ENCODE peak calls at places on chromosomes 12 and 14, in five cellular contexts. R is K562, S is H1, Q is A549, Z is GM12878. J is an unnamed sample.

GRCh38 chr12:646303-647038 is 16.8 kb downstream of the NINJ2 start:
- DNase-seq in R (no peak), S (no peak), Q (peak), Z (no peak), J (peak)

GRCh38 chr12:106170285-106170684 is 31.5 kb upstream of the NUAK1 start:
- DNase-seq in R (no peak), S (no peak), Q (peak), Z (no peak), J (no peak)

GRCh38 chr14:100871234-100872186 is 32.0 kb downstream of the RTL1 start:
- DNase-seq in R (peak), S (no peak), Q (peak), Z (no peak), J (peak)

GRCh38 chr12:23757541-23757962 is 191.9 kb downstream of the SOX5 start:
- DNase-seq in R (no peak), S (no peak), Q (no peak), Z (no peak), J (peak)

GRCh38 chr12:56719056-56719455 is 6.0 kb downstream of the NACA start:
- DNase-seq in R (no peak), S (no peak), Q (no peak), Z (no peak), J (no peak)

GRCh38 chr14:70645892-70646291 is 4.2 kb downstream of the TTC9 start:
- DNase-seq in R (no peak), S (no peak), Q (no peak), Z (no peak), J (no peak)

GRCh38 chr12:119780786-119781434 is 96.2 kb downstream of the CIT start:
- DNase-seq in R (peak), S (no peak), Q (peak), Z (no peak), J (peak)

GRCh38 chr14:37061697-37062096 is 110.7 kb downstream of the SLC25A21 start:
- DNase-seq in R (no peak), S (no peak), Q (no peak), Z (no peak), J (no peak)

GRCh38 chr14:77339407-77339806 is 18.6 kb downstream of the GSTZ1 start:
- DNase-seq in R (no peak), S (no peak), Q (no peak), Z (no peak), J (no peak)

GRCh38 chr12:25248137-25248536 is 2.6 kb downstream of the KRAS start:
- DNase-seq in R (no peak), S (no peak), Q (no peak), Z (no peak), J (no peak)

GRCh38 chr12:51974646-51975045 is 23.1 kb downstream of the ACVR1B start:
- DNase-seq in R (no peak), S (no peak), Q (no peak), Z (no peak), J (no peak)

GRCh38 chr14:50014809-50015208 is 101.6 kb downstream of the VCPKMT start:
- DNase-seq in R (no peak), S (no peak), Q (no peak), Z (no peak), J (no peak)

GRCh38 chr12:107917912-107918800 is 143.7 kb downstream of the ASCL4 start:
- DNase-seq in R (peak), S (peak), Q (peak), Z (no peak), J (peak)

GRCh38 chr12:57735198-57735855 is 3.2 kb downstream of the AGAP2 start:
- DNase-seq in R (no peak), S (no peak), Q (no peak), Z (no peak), J (peak)

GRCh38 chr12:94849411-94849976 is 154.0 kb downstream of the NDUFA12 start:
- DNase-seq in R (no peak), S (no peak), Q (no peak), Z (no peak), J (no peak)

GRCh38 chr12:29650371-29650770 is 133.4 kb downstream of the TMTC1 start:
- DNase-seq in R (no peak), S (no peak), Q (no peak), Z (no peak), J (no peak)

GRCh38 chr14:100146548-100147091 is 12.8 kb downstream of the DEGS2 start:
- DNase-seq in R (no peak), S (no peak), Q (no peak), Z (no peak), J (no peak)

GRCh38 chr12:88308825-88309224 is 166.7 kb downstream of the TMTC3 start:
- DNase-seq in R (no peak), S (no peak), Q (peak), Z (no peak), J (no peak)

DNA sequence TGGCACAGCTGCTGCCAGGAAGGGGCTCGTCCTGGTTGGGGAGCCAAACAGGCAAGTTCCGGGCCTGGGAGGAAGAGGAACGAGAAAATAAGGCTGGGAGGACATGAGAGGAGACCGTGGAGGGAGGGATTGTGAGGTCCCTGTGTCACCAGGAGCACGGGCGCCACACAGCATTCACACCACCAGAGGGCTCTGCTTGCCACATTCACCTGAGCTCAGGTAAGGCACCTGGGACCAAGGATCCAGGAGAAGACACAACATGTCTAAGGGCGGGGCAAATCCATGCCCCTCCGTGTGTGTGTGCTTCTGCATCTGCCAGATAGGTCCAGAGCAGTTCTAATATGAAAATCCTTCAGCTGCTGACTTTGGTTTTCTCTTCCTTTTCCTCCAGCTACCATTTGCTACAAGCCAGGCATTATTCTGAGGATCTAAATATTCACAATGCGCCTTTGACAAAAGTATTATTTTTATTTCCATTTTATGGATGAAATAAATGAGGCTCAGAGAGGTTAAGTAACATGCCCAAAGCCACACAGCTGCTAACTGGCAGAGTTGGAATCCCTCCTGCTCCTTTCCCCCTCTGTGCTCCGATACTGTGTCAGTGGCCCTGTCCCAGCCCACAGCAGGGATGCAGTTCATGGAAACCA is 14.6 kb downstream of the RAPGEF3 start:
- DNase-seq in R (peak), S (peak), Q (peak), Z (no peak), J (peak)
- TF ChIP-seq HDAC2 in R (peak), S (no peak), Q (no peak), Z (no peak), J (no peak)

DNA sequence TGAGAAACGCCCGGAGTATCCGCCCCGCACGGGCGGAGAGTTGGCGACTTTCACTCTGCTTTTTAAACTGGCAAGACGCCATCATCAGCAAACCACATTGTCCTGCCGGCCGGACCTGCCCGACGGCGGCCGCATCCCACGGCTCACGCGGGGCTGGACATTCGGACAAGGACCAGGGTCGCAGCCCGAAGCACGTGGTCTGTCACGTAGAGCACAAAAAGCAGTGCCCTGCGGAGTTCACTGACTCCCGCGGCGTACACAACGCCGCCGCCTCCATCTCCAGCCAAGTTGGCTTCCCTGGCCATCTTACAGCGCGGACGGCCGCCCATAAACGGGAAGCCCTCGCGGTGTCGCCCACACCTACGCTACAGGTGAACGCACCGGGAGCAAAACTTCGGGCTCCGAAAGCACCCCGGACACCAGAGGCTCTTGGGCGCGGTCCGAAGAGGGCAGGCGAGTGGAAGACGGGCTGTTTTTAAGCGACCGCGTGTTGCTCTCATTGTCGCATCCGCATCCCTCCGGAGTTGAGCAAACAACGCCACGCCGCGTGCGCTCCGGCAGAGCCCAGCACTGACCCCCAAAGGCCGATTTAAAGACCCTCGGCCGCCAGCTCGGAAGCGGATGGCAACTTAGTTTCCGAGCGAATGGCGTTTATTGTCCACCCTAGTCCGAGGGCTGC is 966 bp downstream of the SINHCAF start:
- DNase-seq in R (peak), S (no peak), Q (peak), Z (no peak), J (no peak)
- TF ChIP-seq HDAC2 in R (no peak), S (no peak), Q (no peak), Z (no peak), J (peak)

GRCh38 chr14:88825078-88825458 is 617 bp downstream of the TTC8 start:
- DNase-seq in R (no peak), S (no peak), Q (no peak), Z (no peak), J (no peak)
- TF ChIP-seq HDAC2 in R (no peak), S (no peak), Q (no peak), Z (no peak), J (no peak)

DNA sequence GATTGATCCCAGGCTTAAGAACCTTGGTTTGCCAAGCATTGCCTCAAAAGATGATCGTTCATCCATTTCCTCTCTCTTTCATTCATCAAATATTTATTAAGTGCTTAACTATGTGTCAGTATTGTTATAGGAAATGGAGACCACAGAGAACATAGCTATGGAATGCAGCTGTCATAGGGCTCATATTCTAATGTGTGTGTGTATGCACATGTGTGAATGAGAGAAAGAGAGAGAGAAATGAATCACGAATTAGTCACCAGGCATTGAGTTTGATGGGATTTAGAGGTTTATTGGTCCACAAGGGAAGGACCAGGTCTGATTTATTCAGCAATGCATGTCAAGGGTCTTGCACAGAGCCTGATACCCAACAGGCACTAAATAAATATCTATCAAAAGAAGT is 71.0 kb upstream of the FBXO21 start:
- DNase-seq in R (no peak), S (no peak), Q (peak), Z (no peak), J (no peak)
- TF ChIP-seq HDAC2 in R (no peak), S (no peak), Q (no peak), Z (no peak), J (no peak)

DNA sequence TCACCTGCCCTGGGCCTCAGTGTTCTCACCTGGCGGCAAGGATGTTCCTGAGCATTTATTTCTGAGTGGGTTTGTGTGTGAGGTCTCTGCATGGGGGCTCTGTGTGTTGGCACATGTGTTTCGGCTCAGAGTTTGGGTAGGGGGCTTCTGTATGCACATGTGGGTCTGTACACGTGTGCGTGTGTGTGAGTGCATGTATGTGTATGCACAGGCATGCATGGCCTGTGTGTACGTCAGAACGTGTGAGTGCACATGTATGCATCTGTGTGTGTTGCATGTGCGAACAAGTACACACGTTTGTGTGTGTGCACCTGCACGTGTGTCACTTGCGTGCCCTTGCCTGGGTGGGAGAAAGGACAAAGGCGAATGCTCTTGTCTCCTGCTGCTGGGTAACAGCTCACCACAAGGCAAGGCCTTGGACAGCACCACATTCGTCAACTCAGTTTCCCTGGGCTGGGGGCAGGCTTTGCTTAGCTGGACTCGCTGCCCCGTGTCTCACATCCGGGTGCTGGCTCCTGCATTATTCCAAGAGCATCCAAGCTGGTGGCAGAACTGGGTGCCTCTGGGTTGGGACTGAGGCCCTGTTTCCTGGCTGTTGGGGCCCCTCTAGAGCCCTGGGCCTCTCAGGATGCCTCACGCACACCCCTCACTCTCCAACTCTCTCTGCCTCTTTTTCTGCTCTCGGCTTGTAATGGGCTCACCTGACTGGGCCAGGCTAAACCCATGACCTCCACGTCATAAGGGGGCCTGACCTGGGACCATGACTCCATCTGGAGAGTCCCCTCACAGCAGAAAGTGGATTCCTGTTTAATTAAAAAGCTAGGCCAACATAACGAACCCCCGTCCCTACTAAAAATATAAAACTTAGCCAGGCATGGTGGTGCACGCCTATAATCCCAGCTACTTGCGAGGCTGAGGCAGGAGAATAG is 153.5 kb upstream of the C14orf180 start:
- DNase-seq in R (no peak), S (no peak), Q (no peak), Z (no peak), J (no peak)
- TF ChIP-seq HDAC2 in R (no peak), S (no peak), Q (no peak), Z (no peak), J (no peak)

GRCh38 chr14:72692678-72693077 is 201.2 kb downstream of the DPF3 start:
- DNase-seq in R (no peak), S (peak), Q (no peak), Z (no peak), J (no peak)
- TF ChIP-seq HDAC2 in R (no peak), S (no peak), Q (no peak), Z (no peak), J (no peak)

GRCh38 chr12:96070670-96071279 is 35.4 kb upstream of the LTA4H start:
- DNase-seq in R (no peak), S (no peak), Q (peak), Z (peak), J (peak)
- TF ChIP-seq HDAC2 in R (no peak), S (no peak), Q (no peak), Z (no peak), J (no peak)

DNA sequence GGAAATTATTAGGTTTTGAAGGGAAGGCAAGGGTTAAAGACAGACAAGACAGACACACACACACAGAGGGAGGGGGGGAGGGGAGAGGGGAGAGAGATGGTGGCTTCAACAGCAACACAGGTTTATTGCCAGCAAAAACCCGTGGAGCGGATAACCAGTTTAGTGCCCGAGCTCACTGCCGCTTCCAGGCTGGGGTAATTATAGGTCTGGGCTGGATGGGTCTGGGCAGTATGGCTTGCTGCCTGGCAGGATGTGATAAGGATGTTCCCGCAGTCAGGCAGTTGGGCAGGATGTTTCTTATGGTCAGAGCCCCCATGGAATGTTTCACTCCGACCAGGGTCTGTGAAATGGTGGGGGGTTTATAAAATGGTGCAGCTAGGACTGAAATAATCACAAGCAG is 4.4 kb upstream of the TDRD9 start:
- DNase-seq in R (no peak), S (no peak), Q (no peak), Z (no peak), J (no peak)
- TF ChIP-seq HDAC2 in R (no peak), S (no peak), Q (no peak), Z (no peak), J (no peak)

J was measured in HepG2.